ENCODE peak calls at places on chromosomes 5 and 9, in seven cellular contexts. C is GM23338, V is GDM1, M is astrocyte, I is OCI-M1, G is GM20000, D is substantia nigra. Q is an unnamed sample.

GRCh38 chr9:29214162-29214520 is 1640.9 kb upstream of the C9orf72 start:
- DNase-seq in M (no peak), I (peak; percentile 88), V (no peak), C (peak; percentile 94), G (no peak), D (no peak), Q (no peak)

GRCh38 chr9:69951411-69951810 is 92.2 kb upstream of the MAMDC2 start:
- DNase-seq in I (peak; percentile 30), M (peak; percentile 64), D (no peak), G (no peak), V (no peak), C (no peak), Q (no peak)

GRCh38 chr5:132777209-132778069 is at the start of gene SEPTIN8:
- DNase-seq in G (peak; percentile 91), I (peak; percentile 42), D (no peak), M (no peak), V (no peak), C (peak; percentile 64), Q (peak; percentile 74)

GRCh38 chr5:151128817-151129216 is 28.8 kb downstream of the ANXA6 start:
- DNase-seq in V (no peak), G (peak; percentile 57), D (no peak), M (no peak), I (no peak), C (no peak), Q (no peak)

GRCh38 chr9:130043654-130044623 is 950 bp upstream of the FNBP1 start:
- DNase-seq in M (peak; percentile 75), D (no peak), C (peak; percentile 62), I (no peak), G (no peak), V (no peak), Q (no peak)

GRCh38 chr5:56607551-56607950 is 207.8 kb upstream of the MAP3K1 start:
- DNase-seq in V (no peak), I (no peak), D (no peak), G (no peak), M (peak; percentile 54), C (no peak), Q (no peak)

GRCh38 chr5:81848368-81848767 is 97.5 kb upstream of the SSBP2 start:
- DNase-seq in V (no peak), I (peak; percentile 32), C (no peak), M (no peak), G (no peak), D (no peak), Q (peak; percentile 75)

GRCh38 chr9:111482656-111483418 is 1.3 kb downstream of the ECPAS start:
- DNase-seq in G (peak; percentile 90), C (peak; percentile 80), D (peak; percentile 29), M (peak; percentile 51), I (peak; percentile 82), V (peak; percentile 43), Q (peak; percentile 68)

GRCh38 chr9:101442248-101443136 is 6.9 kb upstream of the ALDOB start:
- DNase-seq in V (no peak), I (no peak), M (no peak), D (no peak), G (no peak), C (no peak), Q (no peak)

GRCh38 chr9:122498883-122499288 is 11.7 kb upstream of the OR1J2 start:
- DNase-seq in V (peak; percentile 3), D (no peak), I (peak; percentile 67), M (peak; percentile 8), C (peak; percentile 78), G (peak; percentile 47), Q (peak; percentile 16)

GRCh38 chr5:78659114-78659513 is 10.5 kb upstream of the LHFPL2 start:
- DNase-seq in I (no peak), M (no peak), G (no peak), D (no peak), C (no peak), V (no peak), Q (no peak)

GRCh38 chr9:2876726-2877125 is 32.8 kb upstream of the PUM3 start:
- DNase-seq in I (no peak), M (no peak), C (no peak), D (no peak), G (no peak), V (no peak), Q (no peak)

GRCh38 chr9:124137009-124137943 is 120.5 kb upstream of the NEK6 start:
- DNase-seq in M (no peak), I (no peak), C (no peak), G (peak; percentile 78), V (no peak), D (no peak), Q (no peak)

GRCh38 chr9:734831-735511 is 106.5 kb upstream of the DMRT1 start:
- DNase-seq in D (no peak), M (peak; percentile 98), G (no peak), I (no peak), V (no peak), C (no peak), Q (peak; percentile 87)

GRCh38 chr9:121362813-121363585 is 7.1 kb downstream of the STOM start:
- DNase-seq in V (no peak), C (no peak), M (peak; percentile 56), G (no peak), D (no peak), I (peak; percentile 19), Q (no peak)

GRCh38 chr9:131276891-131277672 is 772 bp upstream of the FAM78A start:
- DNase-seq in M (no peak), C (no peak), I (peak; percentile 60), V (no peak), D (no peak), G (peak; percentile 80), Q (no peak)

GRCh38 chr5:135978212-135978631 is 23.4 kb upstream of the LECT2 start:
- DNase-seq in G (no peak), V (no peak), I (no peak), M (peak; percentile 48), D (no peak), C (peak; percentile 35), Q (no peak)

GRCh38 chr9:116476935-116477381 is 210.1 kb upstream of the TRIM32 start:
- DNase-seq in M (no peak), I (no peak), C (no peak), G (no peak), D (no peak), V (no peak), Q (peak; percentile 35)

GRCh38 chr9:99023229-99023628 is 79.5 kb downstream of the COL15A1 start:
- DNase-seq in I (no peak), V (no peak), M (no peak), D (no peak), G (no peak), C (no peak), Q (no peak)

GRCh38 chr5:137609122-137609521 is 110.0 kb upstream of the SPOCK1 start:
- DNase-seq in D (no peak), V (no peak), G (no peak), C (no peak), M (peak; percentile 31), I (no peak), Q (no peak)

GRCh38 chr5:142783601-142784291 is 13.6 kb downstream of the ARHGAP26 start:
- DNase-seq in C (no peak), M (no peak), G (no peak), I (no peak), D (no peak), V (no peak), Q (peak; percentile 53)

GRCh38 chr5:140312067-140312790 is 9.3 kb upstream of the PFDN1 start:
- DNase-seq in I (no peak), D (no peak), C (peak; percentile 39), G (no peak), M (peak; percentile 98), V (peak; percentile 33), Q (no peak)

GRCh38 chr5:76590027-76590426 is 33.2 kb downstream of the F2RL2 start:
- DNase-seq in M (no peak), I (peak; percentile 52), V (no peak), C (no peak), D (no peak), G (peak; percentile 42), Q (no peak)

GRCh38 chr5:155938051-155938450 is 388.9 kb upstream of the SGCD start:
- DNase-seq in I (no peak), V (no peak), M (no peak), D (no peak), G (no peak), C (no peak), Q (no peak)

GRCh38 chr5:122816726-122817125 is 28.7 kb upstream of the SNX24 start:
- DNase-seq in D (no peak), G (no peak), V (no peak), C (peak; percentile 26), M (no peak), I (no peak), Q (no peak)

GRCh38 chr5:173201636-173202265 is 33.3 kb downstream of the NKX2-5 start:
- DNase-seq in V (no peak), M (peak; percentile 70), D (no peak), I (no peak), C (no peak), G (no peak), Q (no peak)

GRCh38 chr5:118637947-118638670 is 350.2 kb downstream of the DTWD2 start:
- DNase-seq in D (no peak), M (no peak), G (no peak), I (no peak), C (no peak), V (no peak), Q (no peak)

GRCh38 chr5:158175664-158176507 is 316.9 kb upstream of the CLINT1 start:
- DNase-seq in M (no peak), D (no peak), V (no peak), C (no peak), I (no peak), G (no peak), Q (no peak)

GRCh38 chr9:104743377-104743985 is 4.0 kb upstream of the NIPSNAP3A start:
- DNase-seq in D (no peak), V (peak; percentile 38), G (peak; percentile 58), I (peak; percentile 83), C (peak; percentile 67), M (peak; percentile 31), Q (peak; percentile 66)

GRCh38 chr5:36708996-36709395 is 102.6 kb downstream of the SLC1A3 start:
- DNase-seq in C (no peak), M (no peak), I (no peak), V (no peak), D (no peak), G (no peak), Q (no peak)

GRCh38 chr5:78908173-78908901 is 76.8 kb downstream of the ARSB start:
- DNase-seq in I (peak; percentile 38), D (no peak), V (peak; percentile 29), M (peak; percentile 88), C (peak; percentile 56), G (no peak), Q (peak; percentile 58)

GRCh38 chr5:157057459-157058370 is 1.2 kb downstream of the HAVCR1 start:
- DNase-seq in I (no peak), V (no peak), D (no peak), C (no peak), M (no peak), G (no peak), Q (no peak)

GRCh38 chr9:35568196-35568595 is 36.9 kb upstream of the TESK1 start:
- DNase-seq in C (no peak), V (no peak), M (no peak), D (no peak), G (no peak), I (no peak), Q (no peak)

GRCh38 chr5:65120371-65120967 is 351.7 kb downstream of the CWC27 start:
- DNase-seq in I (no peak), D (no peak), M (no peak), V (no peak), G (no peak), C (no peak), Q (no peak)

GRCh38 chr5:5398046-5398445 is 24.4 kb upstream of the ICE1 start:
- DNase-seq in V (no peak), M (no peak), I (no peak), D (no peak), C (no peak), G (no peak), Q (no peak)

GRCh38 chr9:18490591-18491370 is 16.8 kb downstream of the ADAMTSL1 start:
- DNase-seq in M (peak; percentile 100), I (no peak), V (no peak), C (no peak), D (no peak), G (no peak), Q (no peak)

GRCh38 chr5:108935602-108936001 is 187.9 kb downstream of the FER start:
- DNase-seq in C (no peak), V (no peak), D (no peak), G (no peak), I (no peak), M (no peak), Q (no peak)